ENCODE peak calls at places on chromosomes 13 and 19, in eight cellular contexts. K is esophagus muscularis mucosa, Y is A549, W is upper lobe of left lung, C is suprapubic skin, O is transverse colon, B is K562, M is stomach. V is an unnamed sample. For H3K4me1, the result is how much of the 10 kb centered on the place peaks cover.

GRCh38 chr13:80329250-80329649 is 11.7 kb downstream of the SPRY2 start:
- DNase-seq in O (no peak), C (no peak), M (no peak), K (no peak), Y (no peak), W (no peak), B (no peak), V (no peak)

GRCh38 chr13:113730145-113730750 is 28.8 kb upstream of the TMEM255B start:
- DNase-seq in Y (no peak), K (no peak), O (no peak), M (no peak), C (no peak), W (no peak), B (no peak), V (no peak)

GRCh38 chr13:62293081-62293480 is 877.4 kb upstream of the PCDH20 start:
- DNase-seq in O (no peak), M (no peak), Y (peak), K (no peak), C (no peak), W (no peak), B (no peak), V (no peak)

GRCh38 chr13:111920932-111921705 is 145.8 kb upstream of the SOX1 start:
- DNase-seq in C (no peak), K (no peak), W (no peak), M (peak), O (no peak), Y (no peak), B (no peak), V (no peak)

GRCh38 chr13:110265341-110265681 is 41.6 kb downstream of the COL4A1 start:
- DNase-seq in W (no peak), B (no peak), Y (no peak), C (no peak), M (no peak), O (no peak), K (peak), V (no peak)

GRCh38 chr19:48841047-48841446 is 4.8 kb upstream of the HSD17B14 start:
- DNase-seq in K (no peak), B (no peak), Y (no peak), O (no peak), M (no peak), W (peak), C (no peak), V (no peak)

GRCh38 chr13:72458701-72459100 is 268.7 kb downstream of the MZT1 start:
- DNase-seq in M (no peak), Y (no peak), W (no peak), K (no peak), O (no peak), B (no peak), C (no peak), V (no peak)

GRCh38 chr19:2260341-2260751 is 4.1 kb upstream of the JSRP1 start:
- DNase-seq in B (no peak), M (no peak), Y (no peak), W (no peak), K (no peak), O (peak), C (no peak), V (no peak)

GRCh38 chr19:2609389-2610116 is 92.9 kb downstream of the GNG7 start:
- DNase-seq in Y (no peak), B (no peak), M (no peak), O (no peak), K (no peak), W (no peak), C (no peak), V (no peak)

GRCh38 chr19:55670280-55671053 is 4.6 kb upstream of the EPN1 start:
- DNase-seq in C (peak), B (no peak), W (peak), O (no peak), M (no peak), K (no peak), Y (peak), V (no peak)

GRCh38 chr13:42757678-42758420 is 23.5 kb upstream of the FAM216B start:
- DNase-seq in C (no peak), B (no peak), Y (no peak), M (no peak), K (no peak), O (no peak), W (no peak), V (no peak)

GRCh38 chr13:42758515-42758914 is 22.9 kb upstream of the FAM216B start:
- DNase-seq in B (no peak), K (no peak), Y (no peak), M (no peak), W (no peak), C (no peak), O (no peak), V (no peak)

GRCh38 chr13:42762917-42763316 is 18.5 kb upstream of the FAM216B start:
- DNase-seq in Y (no peak), C (no peak), K (no peak), B (no peak), M (no peak), W (no peak), O (no peak), V (no peak)

GRCh38 chr13:42762251-42762650 is 19.1 kb upstream of the FAM216B start:
- DNase-seq in C (no peak), M (no peak), Y (no peak), K (peak), O (no peak), B (no peak), W (no peak), V (no peak)

GRCh38 chr13:42760949-42761348 is 20.4 kb upstream of the FAM216B start:
- DNase-seq in O (no peak), C (no peak), W (no peak), K (no peak), Y (no peak), B (no peak), M (no peak), V (no peak)
- TF ChIP-seq EP300 in O (no peak), C (no peak), W (no peak), K (no peak), Y (no peak), B (no peak), M (no peak), V (no peak)

GRCh38 chr13:45584816-45585215 is 30.7 kb downstream of the ERICH6B start:
- DNase-seq in B (peak), W (no peak), Y (peak), O (no peak), M (no peak), K (no peak), C (no peak), V (no peak)
- TF ChIP-seq CTCF in B (peak), W (no peak), Y (no peak), O (no peak), M (no peak), K (no peak), C (no peak), V (no peak)

GRCh38 chr13:40590112-40590862 is 76.2 kb downstream of the FOXO1 start:
- DNase-seq in B (no peak), M (no peak), C (no peak), K (peak), W (no peak), O (no peak), Y (no peak), V (no peak)
- H3K4me1 ChIP-seq in B (under half), M (under half), C (half or more), K (half or more), W (under half), O (half or more), Y (under half), V (under half)

GRCh38 chr19:37342753-37343152 is 28.1 kb upstream of the ZNF527 start:
- DNase-seq in K (no peak), M (no peak), B (no peak), O (no peak), W (no peak), Y (no peak), C (no peak), V (no peak)
- TF ChIP-seq EP300 in K (no peak), M (no peak), B (no peak), O (no peak), W (no peak), Y (no peak), C (no peak), V (no peak)

GRCh38 chr13:71067164-71067815 is 799.7 kb downstream of the DACH1 start:
- DNase-seq in B (no peak), M (no peak), K (no peak), C (no peak), W (no peak), Y (peak), O (no peak), V (no peak)
- TF ChIP-seq CTCF in B (no peak), M (no peak), K (no peak), C (no peak), W (no peak), Y (no peak), O (no peak), V (no peak)

DNA sequence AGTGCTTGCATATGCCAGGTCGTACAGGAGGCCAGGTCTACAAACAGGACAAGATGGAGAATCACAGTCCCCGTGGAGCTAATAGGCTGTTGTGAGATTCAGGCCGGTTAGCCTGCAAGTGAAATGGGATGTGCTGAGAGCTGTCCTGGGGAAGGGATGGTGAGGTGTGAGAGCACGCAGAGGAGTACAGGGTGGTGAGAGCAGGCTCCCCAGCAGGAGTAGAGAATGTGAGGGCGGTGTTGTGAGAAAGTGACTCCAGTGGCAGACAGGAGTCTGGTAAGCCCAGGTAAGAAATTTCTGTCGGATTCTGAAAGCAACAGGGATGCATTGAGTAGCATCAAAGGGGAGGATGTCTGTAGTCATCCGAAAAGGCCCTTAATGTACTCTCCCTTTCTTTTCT is 50.7 kb upstream of the GPR183 start:
- DNase-seq in C (no peak), B (no peak), K (no peak), Y (no peak), W (no peak), O (no peak), M (no peak), V (no peak)
- H3K4me1 ChIP-seq in C (under half), B (under half), K (under half), Y (under half), W (under half), O (under half), M (under half), V (under half)

GRCh38 chr19:51600940-51601575 is 29.1 kb downstream of the SIGLEC5 start:
- DNase-seq in W (peak), O (peak), M (no peak), K (peak), C (no peak), Y (no peak), B (no peak), V (no peak)

GRCh38 chr19:51595776-51596175 is 24.7 kb downstream of the ZNF175 start:
- DNase-seq in M (no peak), K (peak), B (no peak), O (no peak), W (no peak), C (no peak), Y (no peak), V (no peak)

GRCh38 chr19:51602189-51602854 is 27.9 kb downstream of the SIGLEC5 start:
- DNase-seq in Y (no peak), C (no peak), M (no peak), O (peak), K (peak), W (no peak), B (no peak), V (no peak)

GRCh38 chr19:51598159-51598915 is 27.3 kb downstream of the ZNF175 start:
- DNase-seq in C (no peak), K (peak), M (no peak), B (no peak), O (no peak), Y (no peak), W (peak), V (no peak)

DNA sequence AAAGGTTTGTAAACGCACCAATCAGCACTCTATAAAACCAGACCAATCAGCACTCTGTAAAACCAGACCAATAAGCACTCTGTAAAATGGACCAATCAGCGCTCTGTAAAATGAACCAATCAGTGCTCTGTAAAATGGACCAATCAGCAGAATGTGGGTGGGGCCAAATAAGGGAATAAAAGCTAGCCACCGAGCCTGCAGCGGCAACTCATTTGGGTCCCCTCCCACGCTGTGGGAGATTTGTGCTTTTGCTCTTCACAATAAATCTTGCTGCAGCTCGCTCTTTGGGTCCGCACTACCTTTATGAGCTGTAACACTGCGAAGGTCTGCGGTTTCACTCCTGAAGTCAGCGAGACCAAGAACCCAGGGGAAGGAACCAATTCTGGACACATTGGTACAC is 28.0 kb downstream of the ZNF175 start:
- DNase-seq in B (no peak), W (no peak), Y (no peak), M (no peak), K (peak), C (no peak), O (peak), V (no peak)
- TF ChIP-seq EP300 in B (no peak), W (no peak), Y (no peak), M (no peak), K (no peak), C (no peak), O (no peak), V (no peak)

DNA sequence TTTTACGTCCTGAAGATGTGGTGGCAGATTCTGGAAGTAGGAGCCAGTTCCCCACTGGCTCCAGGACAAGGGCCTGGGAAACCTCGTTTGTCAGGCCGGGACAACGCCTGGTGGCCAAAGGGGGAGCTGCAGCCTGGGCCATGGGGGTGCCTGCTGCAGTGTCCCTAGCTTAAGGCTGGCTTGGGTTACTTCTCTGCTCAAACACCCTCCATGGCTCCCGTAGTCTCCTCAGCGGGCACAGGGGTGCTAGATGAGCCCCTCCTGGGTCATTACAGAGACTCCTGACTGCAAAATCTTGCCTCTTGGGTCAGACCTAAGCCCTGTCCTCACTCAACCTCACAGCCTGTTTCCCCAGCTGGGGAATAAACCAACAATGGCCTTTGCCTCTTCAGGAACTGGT is 14.7 kb downstream of the CILP2 start:
- DNase-seq in W (peak), B (peak), C (no peak), Y (peak), K (no peak), O (peak), M (peak), V (no peak)
- TF ChIP-seq CTCF in W (peak), B (peak), C (no peak), Y (no peak), K (peak), O (peak), M (peak), V (peak)

V was measured in tibial nerve.